ENCODE peak calls at places on chromosomes 11 and 22, in five cellular contexts. B is GM12878, I is HepG2, E is SK-N-SH, P is K562. D is an unnamed sample.

GRCh38 chr11:18005376-18006129 is 7.3 kb downstream of the SERGEF start:
- DNase-seq in B (no peak), I (no peak), E (no peak), P (no peak), D (no peak)

GRCh38 chr11:37451903-37452302 is 853.9 kb upstream of the RAG2 start:
- DNase-seq in B (no peak), I (no peak), E (no peak), P (no peak), D (no peak)

GRCh38 chr11:11155962-11156815 is 196.9 kb downstream of the CSNK2A3 start:
- DNase-seq in B (no peak), I (no peak), E (peak; percentile 54), P (peak; percentile 77), D (peak; percentile 75)

GRCh38 chr22:25193548-25193947 is 6.1 kb upstream of the CRYBB3 start:
- DNase-seq in B (no peak), I (no peak), E (no peak), P (peak; percentile 33), D (no peak)

GRCh38 chr11:91178366-91178765 is 955.5 kb upstream of the CHORDC1 start:
- DNase-seq in B (no peak), I (no peak), E (no peak), P (no peak), D (no peak)

GRCh38 chr11:13772223-13773046 is 104.0 kb downstream of the FAR1 start:
- DNase-seq in B (peak; percentile 11), I (peak; percentile 58), E (peak; percentile 39), P (peak; percentile 24), D (peak; percentile 54)

GRCh38 chr11:11036185-11037161 is 178.6 kb upstream of the ZBED5 start:
- DNase-seq in B (no peak), I (peak; percentile 64), E (peak; percentile 55), P (peak; percentile 38), D (peak; percentile 57)

GRCh38 chr22:37330200-37331033 is 48.1 kb downstream of the CYTH4 start:
- DNase-seq in B (no peak), I (peak; percentile 88), E (peak; percentile 86), P (peak; percentile 80), D (peak; percentile 86)

GRCh38 chr11:57713849-57714248 is 1.5 kb downstream of the TMX2 start:
- DNase-seq in B (no peak), I (no peak), E (no peak), P (no peak), D (no peak)

GRCh38 chr11:133198326-133198725 is 334.0 kb downstream of the OPCML start:
- DNase-seq in B (no peak), I (no peak), E (no peak), P (no peak), D (no peak)

DNA sequence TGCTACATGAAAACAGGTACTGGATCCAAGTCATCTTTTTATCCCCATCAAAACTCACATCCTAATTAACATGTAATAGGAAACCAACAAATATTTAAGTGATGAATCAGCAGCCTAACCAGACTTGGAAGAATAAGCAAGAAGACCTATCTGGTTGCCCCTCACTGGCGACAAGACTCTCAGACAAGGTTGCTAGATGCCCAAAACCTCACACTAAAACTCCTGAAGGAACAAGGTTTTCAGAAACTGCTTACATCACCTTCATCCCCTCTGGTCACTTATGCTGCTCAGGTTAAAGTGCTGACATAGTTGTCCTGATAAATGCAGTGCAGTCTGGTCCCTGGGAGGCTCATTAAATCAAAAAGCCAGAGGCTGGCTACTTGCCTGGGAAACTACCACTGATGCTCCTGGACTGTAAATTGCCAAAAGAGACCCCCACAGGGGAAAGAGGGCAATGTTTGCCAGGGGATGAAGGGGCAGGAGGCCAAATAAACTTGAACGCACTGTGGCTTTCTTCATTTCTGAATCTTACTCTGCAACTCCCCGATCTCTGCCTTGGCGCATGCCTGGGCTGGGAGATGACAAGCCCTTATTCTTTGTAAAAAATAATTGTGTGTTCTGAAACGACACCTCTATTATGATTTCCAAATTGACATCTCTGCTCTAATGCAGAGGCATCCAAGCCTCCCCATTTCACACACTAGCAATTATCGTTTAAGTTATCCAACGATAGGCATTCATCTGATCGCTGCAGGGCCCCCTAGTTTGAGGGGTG is 72.7 kb downstream of the AMBRA1 start:
- DNase-seq in B (no peak), I (no peak), E (no peak), P (no peak), D (no peak)
- TF ChIP-seq FOXM1 in B (no peak), I (no peak), E (no peak), P (no peak), D (no peak)

GRCh38 chr11:118703563-118704106 is 24.2 kb upstream of the TREH start:
- DNase-seq in B (no peak), I (no peak), E (no peak), P (peak; percentile 8), D (no peak)
- TF ChIP-seq FOXM1 in B (no peak), I (no peak), E (no peak), P (no peak), D (no peak)

DNA sequence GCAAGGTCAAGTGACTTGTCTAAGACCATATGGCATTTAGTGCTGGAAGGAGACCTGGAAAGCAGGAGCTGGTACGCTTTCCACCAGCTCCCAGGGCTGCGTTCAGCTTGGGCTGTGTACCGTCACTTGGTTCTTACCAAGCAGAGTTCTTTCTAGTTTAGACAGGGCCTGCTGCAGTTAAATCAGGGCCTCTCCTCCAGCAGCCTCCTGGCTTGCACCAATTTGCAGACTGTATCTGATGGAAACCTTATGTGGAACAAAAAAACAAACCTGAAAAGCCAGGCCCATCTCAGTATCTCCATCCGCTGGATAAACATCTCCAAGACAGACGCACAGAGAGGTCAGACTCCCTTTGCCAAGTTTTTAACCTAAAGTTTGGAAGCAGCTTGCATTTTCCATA is 288.5 kb upstream of the SORL1-AS1 start:
- DNase-seq in B (no peak), I (no peak), E (peak; percentile 33), P (no peak), D (no peak)
- TF ChIP-seq FOXM1 in B (no peak), I (no peak), E (no peak), P (no peak), D (no peak)

DNA sequence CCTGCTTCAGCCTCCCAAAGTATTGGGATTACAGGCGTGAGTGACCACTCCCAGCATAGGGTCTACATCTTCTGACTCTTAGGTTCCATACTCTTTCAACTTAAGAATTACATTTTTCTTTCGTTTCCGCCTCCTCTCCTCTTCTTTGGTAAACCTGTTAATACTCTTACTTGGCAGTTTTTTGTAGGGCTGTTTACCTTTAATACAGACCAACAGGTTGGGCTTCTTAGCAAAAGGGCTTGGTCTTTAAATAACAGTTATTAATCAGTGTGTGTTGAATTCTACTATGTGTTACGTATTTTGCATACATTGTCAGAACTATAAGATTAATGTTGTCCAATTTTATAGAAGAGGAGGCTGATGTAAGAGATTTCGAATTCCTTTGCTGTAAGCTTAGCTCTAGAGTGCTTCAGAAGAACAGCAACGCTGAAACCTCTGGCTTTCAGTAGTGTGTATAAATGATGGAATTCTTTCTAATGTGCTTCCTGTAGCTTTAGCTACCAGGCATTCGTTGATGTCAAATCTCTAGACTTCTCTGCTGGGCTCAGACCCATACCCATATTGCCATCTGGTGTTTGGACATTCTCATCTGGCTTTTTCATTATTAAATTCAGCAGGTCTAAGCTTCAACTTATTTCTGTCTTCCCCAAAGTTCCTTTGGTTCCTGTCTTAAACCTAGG is 3.1 kb downstream of the FDX1 start:
- DNase-seq in B (no peak), I (no peak), E (peak; percentile 57), P (no peak), D (no peak)
- TF ChIP-seq FOXM1 in B (no peak), I (no peak), E (no peak), P (no peak), D (no peak)

DNA sequence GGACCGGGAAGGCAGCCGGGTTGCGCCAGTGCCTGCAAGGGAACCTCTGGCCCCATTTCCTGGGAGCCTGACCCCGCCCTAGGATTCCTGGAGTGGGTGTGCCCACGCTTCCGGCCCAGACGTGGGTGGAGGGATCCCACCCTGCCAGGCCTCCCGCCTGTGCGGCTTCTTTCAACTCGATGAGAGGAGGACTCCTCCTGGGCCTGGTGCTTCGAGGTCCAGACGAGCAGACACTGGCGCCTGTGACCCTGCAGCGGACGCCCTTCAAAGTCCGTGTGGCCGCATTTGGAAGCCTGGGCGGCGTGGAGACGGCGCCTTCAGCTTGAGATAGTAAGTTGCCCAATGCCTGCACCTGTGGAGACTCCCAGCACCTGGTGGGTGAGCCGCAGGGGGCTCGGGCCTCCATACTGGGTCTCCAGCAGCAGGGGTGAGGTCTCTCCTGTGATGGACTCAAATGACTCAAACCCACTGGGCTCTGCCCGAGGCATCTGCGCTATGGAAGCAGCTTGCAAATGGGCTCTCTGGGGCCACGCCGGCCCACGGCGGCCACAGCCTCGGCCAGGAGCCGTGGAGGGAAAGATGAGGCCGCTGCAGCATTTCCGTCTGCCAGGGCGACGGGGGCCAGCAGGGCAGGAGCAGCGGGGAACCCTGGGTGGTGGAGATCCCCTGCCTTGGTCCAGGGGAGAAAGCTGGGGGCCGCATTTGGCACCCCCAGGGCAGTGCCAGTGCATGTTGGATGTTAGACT is 64.3 kb upstream of the PPARA start:
- DNase-seq in B (no peak), I (no peak), E (no peak), P (peak; percentile 93), D (no peak)
- TF ChIP-seq FOXM1 in B (no peak), I (no peak), E (peak; percentile 41), P (no peak), D (no peak)

GRCh38 chr11:114774599-114775365 is 96.5 kb downstream of the NXPE2 start:
- DNase-seq in B (no peak), I (peak; percentile 51), E (peak; percentile 75), P (peak; percentile 68), D (peak; percentile 74)
- TF ChIP-seq FOXM1 in B (no peak), I (no peak), E (no peak), P (no peak), D (no peak)

DNA sequence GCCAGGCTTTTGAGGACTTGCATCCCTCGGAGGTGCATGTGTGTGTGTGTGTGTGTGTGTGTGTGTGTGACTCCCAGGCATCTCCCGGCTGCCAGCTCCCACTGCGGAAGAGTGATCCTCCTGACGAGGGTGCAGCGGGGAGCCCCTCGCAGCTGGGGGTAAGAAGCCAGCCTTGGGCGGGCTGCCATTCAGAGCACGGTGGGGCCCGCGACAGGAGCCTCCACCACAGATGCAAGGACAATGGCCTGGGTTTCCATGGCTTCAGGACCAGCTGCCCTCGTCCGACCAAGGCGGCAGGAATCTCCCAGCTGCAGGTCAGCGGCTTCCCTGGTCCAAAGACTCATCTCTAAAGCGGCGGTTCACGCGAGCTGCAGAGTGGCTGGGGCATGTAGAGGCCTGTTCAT is 908.5 kb downstream of the BRD1 start:
- DNase-seq in B (no peak), I (no peak), E (no peak), P (no peak), D (no peak)
- TF ChIP-seq FOXM1 in B (no peak), I (no peak), E (no peak), P (no peak), D (no peak)

GRCh38 chr11:68659158-68659921 is 25.0 kb upstream of the GAL start:
- DNase-seq in B (no peak), I (peak; percentile 55), E (peak; percentile 89), P (peak; percentile 33), D (peak; percentile 30)
- TF ChIP-seq FOXM1 in B (no peak), I (no peak), E (no peak), P (no peak), D (no peak)